ENCODE peak calls at places on chromosomes 2 and 18, in four cellular contexts. Z is K562, R is HepG2, B is GM12878. H is an unnamed sample.
A peak's percentile ranks its signal among the peaks of the same experiment; 100 is the strongest.

GRCh38 chr2:69514406-69514805 is 77.2 kb upstream of the NFU1 start:
- DNase-seq in Z (no peak), R (no peak), B (no peak), H (no peak)

GRCh38 chr2:48482774-48483173 is 47.2 kb upstream of the STON1 start:
- DNase-seq in Z (peak; percentile 5), R (no peak), B (no peak), H (no peak)

GRCh38 chr2:65055427-65056214 is 595 bp upstream of the CEP68 start:
- DNase-seq in Z (no peak), R (no peak), B (no peak), H (no peak)

GRCh38 chr18:76209597-76209996 is 285.4 kb downstream of the ZNF516 start:
- DNase-seq in Z (no peak), R (no peak), B (no peak), H (no peak)

GRCh38 chr2:171575606-171576005 is 53.3 kb downstream of the CYBRD1 start:
- DNase-seq in Z (no peak), R (no peak), B (no peak), H (no peak)

GRCh38 chr18:40371673-40372072 is 1583.4 kb upstream of the PIK3C3 start:
- DNase-seq in Z (no peak), R (no peak), B (no peak), H (no peak)

GRCh38 chr2:206023183-206023582 is 62.8 kb downstream of the INO80D start:
- DNase-seq in Z (no peak), R (no peak), B (no peak), H (no peak)

GRCh38 chr2:215361876-215362561 is 50.2 kb downstream of the ATIC start:
- DNase-seq in Z (peak; percentile 31), R (no peak), B (no peak), H (no peak)

GRCh38 chr18:40197711-40198110 is 1757.3 kb upstream of the PIK3C3 start:
- DNase-seq in Z (no peak), R (no peak), B (no peak), H (no peak)

GRCh38 chr18:12347895-12348294 is 29.1 kb downstream of the AFG3L2 start:
- DNase-seq in Z (no peak), R (no peak), B (no peak), H (no peak)

GRCh38 chr2:19059076-19059475 is 299.3 kb downstream of the OSR1 start:
- DNase-seq in Z (no peak), R (no peak), B (no peak), H (no peak)

GRCh38 chr2:191811807-191812602 is 34.9 kb downstream of the CAVIN2 start:
- DNase-seq in Z (peak; percentile 70), R (peak; percentile 68), B (no peak), H (peak; percentile 53)

GRCh38 chr2:44844651-44845270 is 96.7 kb upstream of the SIX3 start:
- DNase-seq in Z (no peak), R (no peak), B (no peak), H (no peak)

GRCh38 chr2:196225213-196225612 is 53.8 kb upstream of the STK17B start:
- DNase-seq in Z (no peak), R (no peak), B (no peak), H (no peak)

GRCh38 chr2:212392048-212392447 is 146.6 kb downstream of the ERBB4 start:
- DNase-seq in Z (no peak), R (no peak), B (no peak), H (no peak)

GRCh38 chr18:77765468-77765867 is 515.8 kb downstream of the GALR1 start:
- DNase-seq in Z (peak; percentile 47), R (peak; percentile 11), B (no peak), H (no peak)

GRCh38 chr2:166180951-166181812 is 53.4 kb upstream of the SCN1A start:
- DNase-seq in Z (peak; percentile 66), R (peak; percentile 79), B (no peak), H (peak; percentile 13)

GRCh38 chr2:45083175-45083574 is 73.9 kb upstream of the SIX2 start:
- DNase-seq in Z (no peak), R (no peak), B (no peak), H (no peak)

GRCh38 chr18:75183973-75184372 is 25.0 kb downstream of the PTGR3 start:
- DNase-seq in Z (no peak), R (no peak), B (no peak), H (no peak)

GRCh38 chr2:207869784-207870778 is 100.4 kb upstream of the FZD5 start:
- DNase-seq in Z (no peak), R (peak; percentile 100), B (no peak), H (no peak)

GRCh38 chr18:48780151-48781001 is 170.4 kb downstream of the SMAD7 start:
- DNase-seq in Z (peak; percentile 15), R (no peak), B (no peak), H (no peak)

GRCh38 chr2:25586726-25587144 is 86.6 kb downstream of the DTNB start:
- DNase-seq in Z (no peak), R (no peak), B (peak; percentile 92), H (no peak)

GRCh38 chr2:232075080-232075479 is 113.6 kb downstream of the DIS3L2 start:
- DNase-seq in Z (no peak), R (peak; percentile 8), B (no peak), H (no peak)

GRCh38 chr18:5237723-5238370 is 40.8 kb upstream of the AKAIN1 start:
- DNase-seq in Z (peak; percentile 95), R (peak; percentile 82), B (peak; percentile 51), H (no peak)

GRCh38 chr2:42102606-42103450 is 55.0 kb downstream of the PKDCC start:
- DNase-seq in Z (no peak), R (no peak), B (no peak), H (no peak)

GRCh38 chr2:231190531-231191197 is 7.8 kb upstream of the ARMC9 start:
- DNase-seq in Z (no peak), R (no peak), B (no peak), H (no peak)

GRCh38 chr2:75375646-75376582 is 176.6 kb upstream of the TACR1 start:
- DNase-seq in Z (no peak), R (no peak), B (no peak), H (no peak)

GRCh38 chr2:164910091-164910899 is 45.0 kb downstream of the SLC38A11 start:
- DNase-seq in Z (peak; percentile 4), R (peak; percentile 63), B (no peak), H (no peak)

GRCh38 chr2:106104332-106105062 is 89.6 kb downstream of the UXS1 start:
- DNase-seq in Z (peak; percentile 77), R (peak; percentile 72), B (no peak), H (peak; percentile 44)

GRCh38 chr2:62505109-62505508 is 886 bp downstream of the TMEM17 start:
- DNase-seq in Z (peak; percentile 47), R (no peak), B (no peak), H (no peak)

GRCh38 chr2:223784221-223784772 is 53.1 kb downstream of the AP1S3 start:
- DNase-seq in Z (no peak), R (no peak), B (no peak), H (no peak)

DNA sequence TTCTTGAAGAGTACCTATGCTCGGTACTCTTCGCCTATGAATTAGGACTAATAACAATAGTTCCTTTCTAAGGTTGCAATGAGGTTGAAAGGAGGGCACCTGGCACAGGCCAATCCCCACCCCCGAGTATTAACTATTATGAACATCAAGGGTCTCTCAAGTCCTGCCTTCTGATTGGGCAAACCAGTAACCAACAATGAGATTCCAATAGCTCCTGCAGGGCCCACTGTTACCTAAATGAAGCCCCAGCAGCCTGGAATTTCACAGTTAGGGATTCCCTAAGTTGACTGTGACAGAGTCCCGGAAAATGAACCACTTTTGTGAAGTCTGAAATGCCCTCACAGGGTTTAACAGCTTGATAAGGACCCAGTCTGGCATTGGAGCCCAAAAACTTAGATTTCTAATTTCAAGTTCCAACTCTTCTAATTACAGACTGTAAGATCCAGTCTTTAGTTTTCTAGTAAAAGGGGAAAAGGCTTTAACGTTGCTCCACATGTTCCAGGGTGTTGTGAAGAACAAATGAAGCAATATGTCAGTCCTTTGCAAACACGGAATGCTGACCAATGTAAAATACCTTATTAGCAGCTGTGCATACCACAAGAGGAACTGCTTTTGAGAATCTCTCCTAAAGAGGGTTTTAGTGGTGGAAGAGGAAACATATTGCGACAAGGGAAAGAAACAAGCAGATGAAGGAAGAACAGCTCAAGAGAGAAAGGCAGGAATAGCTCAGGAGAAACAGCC is 277.7 kb upstream of the MAP2 start:
- DNase-seq in Z (no peak), R (no peak), B (no peak), H (no peak)
- TF ChIP-seq SP1 in Z (no peak), R (no peak), B (no peak), H (no peak)

DNA sequence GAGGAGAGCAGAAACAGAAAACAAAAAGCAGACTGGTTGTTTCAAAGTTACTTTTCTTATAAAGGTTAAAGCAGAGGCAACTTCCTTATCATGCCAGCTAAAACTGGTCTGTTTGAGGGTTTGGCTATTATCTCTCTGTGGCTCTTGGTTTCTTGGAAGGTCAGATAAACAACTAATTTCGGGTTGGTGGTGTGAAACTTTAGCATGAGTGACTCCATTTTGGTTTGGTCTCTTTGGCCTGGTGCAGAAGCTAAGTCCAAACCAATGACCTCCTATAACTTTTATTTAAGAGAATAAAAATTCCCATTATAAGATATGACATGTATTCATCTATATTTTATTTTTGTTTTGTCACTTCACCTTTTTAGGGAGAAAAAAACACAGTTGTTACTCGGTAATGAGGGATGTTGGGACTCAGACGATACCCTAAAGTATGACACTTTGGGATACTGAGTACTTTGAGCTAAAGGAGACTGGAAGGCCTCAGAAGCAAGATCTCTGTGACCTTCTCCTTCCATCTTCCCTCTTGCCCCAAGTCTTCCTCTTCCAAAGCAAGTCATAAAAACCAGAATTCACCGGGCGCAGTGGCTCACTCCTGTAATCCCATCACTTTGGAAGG is 23.3 kb downstream of the TNFAIP6 start:
- DNase-seq in Z (peak; percentile 33), R (no peak), B (no peak), H (no peak)
- H3K36me3 ChIP-seq in Z (no peaks in the 10 kb centered on the region), R (no peaks in the 10 kb centered on the region), B (no peaks in the 10 kb centered on the region), H (no peaks in the 10 kb centered on the region)

GRCh38 chr2:71887196-71887595 is 260.5 kb downstream of the CYP26B1 start:
- DNase-seq in Z (no peak), R (no peak), B (no peak), H (no peak)
- TF ChIP-seq CEBPB in Z (no peak), R (no peak), B (no peak), H (no peak)

DNA sequence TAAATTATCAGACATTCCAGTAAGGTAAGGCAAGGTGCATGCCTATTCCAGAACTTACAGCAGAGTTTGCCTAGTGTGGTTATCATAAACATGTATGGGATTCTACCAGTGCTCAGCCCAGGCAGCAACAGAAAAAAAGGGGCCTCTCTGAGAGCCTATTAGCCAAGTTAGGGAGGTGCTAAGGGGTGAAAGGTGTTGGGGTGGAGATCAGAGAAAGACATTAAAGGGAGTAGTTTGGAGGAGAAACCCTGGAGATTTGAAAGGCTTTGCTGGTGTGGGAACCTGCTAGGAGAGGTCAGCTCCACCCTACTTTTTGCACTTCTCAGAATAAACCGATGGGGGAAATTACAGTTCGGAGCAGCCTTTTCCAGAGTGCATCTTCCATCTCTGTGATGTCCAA is 2.9 kb downstream of the ARPC2 start:
- DNase-seq in Z (no peak), R (no peak), B (no peak), H (no peak)
- TF ChIP-seq SP1 in Z (no peak), R (no peak), B (no peak), H (no peak)

GRCh38 chr2:27435628-27436027 is 6.6 kb upstream of the KRTCAP3 start:
- DNase-seq in Z (no peak), R (no peak), B (no peak), H (no peak)
- H3K36me3 ChIP-seq in Z (peaks cover 78% of the 10 kb centered on the region), R (peaks cover 75% of the 10 kb centered on the region), B (peaks cover 38% of the 10 kb centered on the region), H (peaks cover 56% of the 10 kb centered on the region)

GRCh38 chr2:240638517-240639160 is 13.4 kb downstream of the GPR35 start:
- DNase-seq in Z (no peak), R (no peak), B (no peak), H (no peak)
- TF ChIP-seq CEBPB in Z (no peak), R (no peak), B (no peak), H (no peak)

H was measured in HCT116.